ENCODE peak calls at places on chromosome X, in five cellular contexts. M, W, B, K and X are unnamed samples.

GRCh38 chrX:41384041-41384705 is 50.2 kb downstream of the DDX3X start:
- DNase-seq in M (peak; percentile 16), W (no peak), B (no peak), K (no peak), X (no peak)

GRCh38 chrX:126551306-126551705 is 1.3 kb downstream of the DCAF12L1 start:
- DNase-seq in M (no peak), W (no peak), B (no peak), K (no peak), X (no peak)

GRCh38 chrX:13762015-13762414 is 27.5 kb downstream of the OFD1 start:
- DNase-seq in M (no peak), W (no peak), B (no peak), K (no peak), X (no peak)

GRCh38 chrX:68234171-68234910 is 199.0 kb downstream of the OPHN1 start:
- DNase-seq in M (peak; percentile 10), W (no peak), B (no peak), K (no peak), X (no peak)

GRCh38 chrX:9352683-9353430 is 112.0 kb upstream of the TBL1X start:
- DNase-seq in M (peak; percentile 9), W (peak; percentile 35), B (peak; percentile 45), K (no peak), X (peak; percentile 50)

GRCh38 chrX:105658136-105658535 is 164.2 kb upstream of the NRK start:
- DNase-seq in M (peak; percentile 23), W (no peak), B (no peak), K (no peak), X (no peak)

GRCh38 chrX:138463476-138463875 is 248.0 kb downstream of the FGF13 start:
- DNase-seq in M (no peak), W (no peak), B (no peak), K (no peak), X (no peak)

GRCh38 chrX:135974279-135974856 is 580 bp upstream of the MMGT1 start:
- DNase-seq in M (peak; percentile 66), W (peak; percentile 53), B (peak; percentile 84), K (peak; percentile 91), X (peak; percentile 88)

GRCh38 chrX:54397113-54397512 is 39.3 kb upstream of the WNK3 start:
- DNase-seq in M (peak; percentile 41), W (no peak), B (no peak), K (no peak), X (no peak)

GRCh38 chrX:22373766-22374165 is 101.1 kb downstream of the CBLL2 start:
- DNase-seq in M (no peak), W (no peak), B (no peak), K (no peak), X (no peak)

GRCh38 chrX:104419211-104419610 is 146.8 kb upstream of the IL1RAPL2 start:
- DNase-seq in M (no peak), W (no peak), B (no peak), K (no peak), X (no peak)

GRCh38 chrX:28794751-28795150 is 207.5 kb downstream of the IL1RAPL1 start:
- DNase-seq in M (no peak), W (no peak), B (no peak), K (no peak), X (no peak)

GRCh38 chrX:10243056-10243455 is 86.3 kb downstream of the CLCN4 start:
- DNase-seq in M (peak; percentile 16), W (no peak), B (no peak), K (no peak), X (no peak)

GRCh38 chrX:133419911-133420310 is 4.6 kb upstream of the GPC4 start:
- DNase-seq in M (no peak), W (no peak), B (no peak), K (no peak), X (no peak)

GRCh38 chrX:70176938-70177533 is at the start of gene DGAT2L6:
- DNase-seq in M (no peak), W (no peak), B (no peak), K (no peak), X (peak; percentile 7)

GRCh38 chrX:28585767-28586166 is 1.5 kb upstream of the IL1RAPL1 start:
- DNase-seq in M (no peak), W (no peak), B (no peak), K (no peak), X (no peak)

GRCh38 chrX:7926501-7926900 is 712 bp downstream of the PNPLA4 start:
- DNase-seq in M (no peak), W (no peak), B (no peak), K (no peak), X (no peak)

GRCh38 chrX:20067709-20068315 is 48.9 kb downstream of the MAP7D2 start:
- DNase-seq in M (peak; percentile 49), W (no peak), B (no peak), K (no peak), X (no peak)

GRCh38 chrX:8868906-8869305 is 67.7 kb upstream of the FAM9A start:
- DNase-seq in M (peak; percentile 43), W (no peak), B (no peak), K (no peak), X (no peak)

GRCh38 chrX:136168929-136169735 is 21.8 kb downstream of the FHL1 start:
- DNase-seq in M (peak; percentile 48), W (no peak), B (no peak), K (no peak), X (no peak)

GRCh38 chrX:154712781-154713391 is 38.0 kb downstream of the GAB3 start:
- DNase-seq in M (peak; percentile 42), W (no peak), B (peak; percentile 66), K (no peak), X (peak; percentile 60)

GRCh38 chrX:101550362-101550761 is at the start of gene ARMCX1:
- DNase-seq in M (peak; percentile 91), W (no peak), B (no peak), K (peak; percentile 68), X (no peak)

GRCh38 chrX:1351981-1352714 is 15.6 kb downstream of the IL3RA start:
- DNase-seq in M (no peak), W (no peak), B (peak; percentile 10), K (peak; percentile 75), X (no peak)

GRCh38 chrX:68920541-68920940 is 91.7 kb downstream of the EFNB1 start:
- DNase-seq in M (no peak), W (no peak), B (no peak), K (no peak), X (no peak)

GRCh38 chrX:115892787-115893671 is 277.5 kb upstream of the AGTR2 start:
- DNase-seq in M (peak; percentile 41), W (peak; percentile 36), B (no peak), K (no peak), X (peak; percentile 4)

GRCh38 chrX:103919336-103919682 is 43.1 kb upstream of the TMSB15B start:
- DNase-seq in M (peak; percentile 20), W (peak; percentile 29), B (peak; percentile 23), K (no peak), X (no peak)

GRCh38 chrX:123601437-123601836 is 131.4 kb downstream of the THOC2 start:
- DNase-seq in M (no peak), W (no peak), B (no peak), K (no peak), X (no peak)

GRCh38 chrX:13078739-13079444 is 34.5 kb upstream of the FAM9C start:
- DNase-seq in M (peak; percentile 84), W (no peak), B (no peak), K (no peak), X (no peak)

GRCh38 chrX:72461766-72462165 is 110.9 kb downstream of the HDAC8 start:
- DNase-seq in M (no peak), W (no peak), B (no peak), K (no peak), X (no peak)

GRCh38 chrX:2608638-2609430 is 82.3 kb upstream of the CD99 start:
- DNase-seq in M (peak; percentile 90), W (peak; percentile 84), B (peak; percentile 96), K (peak; percentile 98), X (peak; percentile 97)

GRCh38 chrX:23904096-23904495 is 3.6 kb downstream of the APOO start:
- DNase-seq in M (no peak), W (no peak), B (no peak), K (no peak), X (no peak)

GRCh38 chrX:15989716-15990115 is 133.6 kb upstream of the GRPR start:
- DNase-seq in M (no peak), W (no peak), B (no peak), K (no peak), X (no peak)

GRCh38 chrX:49001521-49002090 is 458 bp downstream of the GRIPAP1 start:
- DNase-seq in M (peak; percentile 24), W (peak; percentile 55), B (peak; percentile 28), K (no peak), X (peak; percentile 34)